ENCODE peak calls at places on chromosomes 16 and 17, in six cellular contexts. S, B, R, U, H and P are unnamed samples.

GRCh38 chr17:76027159-76027839 is at the start of gene EVPL:
- DNase-seq in S (no peak), B (peak; percentile 62), R (peak; percentile 85), U (no peak), H (no peak), P (no peak)

GRCh38 chr17:68785565-68786486 is 169.4 kb downstream of the ABCA8 start:
- DNase-seq in S (no peak), B (no peak), R (no peak), U (no peak), H (no peak), P (no peak)

GRCh38 chr17:39054111-39054645 is 87.0 kb upstream of the FBXO47 start:
- DNase-seq in S (no peak), B (no peak), R (no peak), U (no peak), H (no peak), P (no peak)

GRCh38 chr16:57775661-57776469 is 26.4 kb downstream of the KIFC3 start:
- DNase-seq in S (peak; percentile 58), B (no peak), R (no peak), U (peak; percentile 94), H (no peak), P (peak; percentile 92)

GRCh38 chr17:39979021-39979660 is 1.5 kb upstream of the PSMD3 start:
- DNase-seq in S (no peak), B (no peak), R (no peak), U (no peak), H (no peak), P (no peak)

GRCh38 chr17:37291351-37291750 is 84.4 kb upstream of the C17orf78 start:
- DNase-seq in S (no peak), B (no peak), R (no peak), U (no peak), H (no peak), P (no peak)

GRCh38 chr17:16909887-16910286 is 62.0 kb downstream of the TNFRSF13B start:
- DNase-seq in S (no peak), B (no peak), R (no peak), U (no peak), H (no peak), P (no peak)

GRCh38 chr16:85258616-85259015 is 146.3 kb upstream of the CIBAR2 start:
- DNase-seq in S (peak; percentile 78), B (no peak), R (no peak), U (no peak), H (no peak), P (no peak)

GRCh38 chr16:28180660-28181556 is 30.9 kb downstream of the XPO6 start:
- DNase-seq in S (no peak), B (no peak), R (no peak), U (no peak), H (no peak), P (no peak)

GRCh38 chr16:30113031-30113710 is at the start of gene GDPD3:
- DNase-seq in S (no peak), B (no peak), R (no peak), U (no peak), H (no peak), P (no peak)

GRCh38 chr17:8847891-8848290 is 19.6 kb downstream of the PIK3R6 start:
- DNase-seq in S (no peak), B (no peak), R (no peak), U (no peak), H (no peak), P (no peak)

GRCh38 chr16:10625595-10626357 is 45.4 kb upstream of the EMP2 start:
- DNase-seq in S (no peak), B (peak; percentile 29), R (no peak), U (no peak), H (no peak), P (no peak)

GRCh38 chr17:83080641-83081560 is 1.5 kb downstream of the METRNL start:
- DNase-seq in S (peak; percentile 77), B (no peak), R (no peak), U (no peak), H (no peak), P (no peak)

GRCh38 chr17:59914274-59914854 is 21.4 kb downstream of the RPS6KB1 start:
- DNase-seq in S (peak; percentile 75), B (peak; percentile 78), R (peak; percentile 19), U (no peak), H (no peak), P (no peak)

GRCh38 chr17:67421869-67422273 is 44.8 kb downstream of the PITPNC1 start:
- DNase-seq in S (no peak), B (peak; percentile 95), R (peak; percentile 100), U (no peak), H (peak; percentile 61), P (no peak)

GRCh38 chr17:71168083-71168741 is 952.6 kb upstream of the SOX9 start:
- DNase-seq in S (no peak), B (no peak), R (no peak), U (no peak), H (no peak), P (no peak)

GRCh38 chr17:18261146-18261515 is 669 bp downstream of the MIEF2 start:
- DNase-seq in S (peak; percentile 60), B (peak; percentile 85), R (no peak), U (no peak), H (no peak), P (no peak)

GRCh38 chr16:67857547-67858233 is 10.2 kb upstream of the CENPT start:
- DNase-seq in S (no peak), B (peak; percentile 96), R (no peak), U (no peak), H (no peak), P (peak; percentile 51)

GRCh38 chr17:7589204-7589868 is 558 bp downstream of the SOX15 start:
- DNase-seq in S (peak; percentile 91), B (no peak), R (no peak), U (no peak), H (no peak), P (peak; percentile 91)

GRCh38 chr17:76473541-76473985 is 6.2 kb downstream of the AANAT start:
- DNase-seq in S (peak; percentile 88), B (no peak), R (no peak), U (no peak), H (no peak), P (peak; percentile 82)

GRCh38 chr17:78019367-78019975 is 61.0 kb downstream of the TNRC6C start:
- DNase-seq in S (peak; percentile 40), B (no peak), R (peak; percentile 33), U (no peak), H (peak; percentile 9), P (no peak)

GRCh38 chr16:48446534-48446920 is 61.3 kb upstream of the SIAH1 start:
- DNase-seq in S (no peak), B (no peak), R (no peak), U (no peak), H (no peak), P (no peak)

GRCh38 chr17:37689317-37689716 is 46.1 kb upstream of the DDX52 start:
- DNase-seq in S (no peak), B (no peak), R (no peak), U (no peak), H (no peak), P (no peak)

GRCh38 chr17:27810902-27811557 is 10.7 kb upstream of the NOS2 start:
- DNase-seq in S (no peak), B (no peak), R (no peak), U (no peak), H (no peak), P (no peak)

GRCh38 chr17:17938388-17939107 is 33.7 kb downstream of the TOM1L2 start:
- DNase-seq in S (no peak), B (no peak), R (no peak), U (no peak), H (no peak), P (no peak)

GRCh38 chr16:19737306-19737975 is 19.4 kb downstream of the IQCK start:
- DNase-seq in S (no peak), B (no peak), R (no peak), U (no peak), H (no peak), P (no peak)

GRCh38 chr16:19728636-19728965 is 10.5 kb downstream of the IQCK start:
- DNase-seq in S (no peak), B (no peak), R (no peak), U (no peak), H (no peak), P (no peak)

GRCh38 chr16:19735074-19735867 is 17.2 kb downstream of the IQCK start:
- DNase-seq in S (no peak), B (no peak), R (no peak), U (no peak), H (no peak), P (no peak)

DNA sequence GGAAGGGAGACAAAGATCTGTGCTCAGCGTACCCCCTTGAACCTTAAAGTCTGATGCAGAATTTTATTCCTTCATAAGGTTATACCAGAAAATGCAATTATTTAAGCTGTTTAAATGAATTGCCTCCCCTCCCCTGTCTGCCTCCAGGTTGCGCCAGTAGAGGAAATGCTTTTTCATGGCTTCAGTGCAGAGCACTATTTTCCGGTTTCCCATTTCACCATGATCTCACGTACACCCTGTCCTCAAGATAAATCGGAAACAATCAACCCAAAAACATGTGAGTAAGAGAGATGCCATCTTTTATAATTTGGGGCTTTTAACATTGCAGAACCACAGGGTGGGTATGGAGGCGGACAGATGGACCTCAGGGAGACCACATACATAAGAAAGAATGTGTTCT is 15.5 kb downstream of the IQCK start:
- DNase-seq in S (no peak), B (no peak), R (no peak), U (no peak), H (no peak), P (no peak)
- TF ChIP-seq MAX in S (no peak), B (no peak), R (no peak), U (no peak), H (no peak), P (no peak)

GRCh38 chr16:56425439-56425832 is at the start of gene AMFR:
- DNase-seq in S (peak; percentile 95), B (peak; percentile 75), R (peak; percentile 54), U (peak; percentile 31), H (no peak), P (peak; percentile 51)
- TF ChIP-seq MAX in S (no peak), B (no peak), R (no peak), U (no peak), H (no peak), P (no peak)

GRCh38 chr16:54281535-54282201 is 4.9 kb downstream of the IRX3 start:
- DNase-seq in S (no peak), B (no peak), R (no peak), U (no peak), H (no peak), P (peak; percentile 34)

GRCh38 chr16:54282923-54283734 is 3.5 kb downstream of the IRX3 start:
- DNase-seq in S (no peak), B (no peak), R (no peak), U (no peak), H (no peak), P (peak; percentile 26)

GRCh38 chr16:54282202-54282922 is 4.2 kb downstream of the IRX3 start:
- DNase-seq in S (peak; percentile 55), B (peak; percentile 77), R (peak; percentile 15), U (no peak), H (no peak), P (peak; percentile 79)

GRCh38 chr16:54277845-54278703 is 8.5 kb downstream of the IRX3 start:
- DNase-seq in S (peak; percentile 60), B (no peak), R (no peak), U (no peak), H (no peak), P (no peak)

GRCh38 chr16:54280751-54281150 is 5.8 kb downstream of the IRX3 start:
- DNase-seq in S (no peak), B (no peak), R (peak; percentile 13), U (no peak), H (no peak), P (no peak)
- TF ChIP-seq MAX in S (no peak), B (no peak), R (no peak), U (no peak), H (no peak), P (no peak)

GRCh38 chr16:8733849-8734540 is 59.6 kb downstream of the ABAT start:
- DNase-seq in S (no peak), B (no peak), R (no peak), U (no peak), H (no peak), P (no peak)
- TF ChIP-seq MAX in S (no peak), B (no peak), R (no peak), U (no peak), H (no peak), P (no peak)